ENCODE peak calls at places on chromosomes 11 and 22, in six cellular contexts. N is activated CD4-positive, alpha-beta T cell treated with anti-CD3 and anti-CD28 coated beads, Interleukin-2, amount 50 U/mL, for 48 hours; B is HuH-7.5; X is Right ventricle myocardium superior; O is GM19239; Z is ureter. I is an unnamed sample.

GRCh38 chr11:94790771-94791180 is 22.6 kb downstream of the AMOTL1 start:
- DNase-seq in Z (no peak), B (no peak), N (no peak), O (no peak), X (no peak), I (no peak)

GRCh38 chr11:86938900-86939880 is 16.0 kb downstream of the FZD4 start:
- DNase-seq in X (no peak), Z (no peak), N (no peak), O (no peak), B (no peak), I (no peak)

GRCh38 chr11:117673561-117673960 is 123.5 kb downstream of the DSCAML1 start:
- DNase-seq in Z (no peak), X (no peak), N (no peak), B (no peak), O (no peak), I (no peak)

GRCh38 chr11:86805873-86806310 is 5.5 kb downstream of the PRSS23 start:
- DNase-seq in B (no peak), Z (no peak), X (no peak), O (no peak), N (peak; percentile 51), I (no peak)

GRCh38 chr11:66744485-66745355 is 15.7 kb upstream of the SPTBN2 start:
- DNase-seq in Z (peak; percentile 87), O (peak; percentile 97), N (peak; percentile 86), B (peak; percentile 100), X (peak; percentile 90), I (peak; percentile 82)

GRCh38 chr22:49853981-49854791 is 542 bp downstream of the ZBED4 start:
- DNase-seq in N (peak; percentile 41), B (peak; percentile 64), O (no peak), X (no peak), Z (no peak), I (no peak)

GRCh38 chr11:62015615-62016014 is 48.2 kb upstream of the FTH1 start:
- DNase-seq in X (no peak), O (no peak), N (no peak), B (no peak), Z (no peak), I (no peak)

GRCh38 chr11:45264839-45265515 is 21.2 kb downstream of the SYT13 start:
- DNase-seq in O (no peak), X (no peak), B (no peak), Z (no peak), N (no peak), I (no peak)

GRCh38 chr11:123406441-123407123 is 23.5 kb upstream of the GRAMD1B start:
- DNase-seq in X (no peak), Z (no peak), N (no peak), O (no peak), B (no peak), I (no peak)

GRCh38 chr22:35894464-35894878 is 134.2 kb downstream of the RBFOX2 start:
- DNase-seq in Z (no peak), N (no peak), B (no peak), O (no peak), X (peak; percentile 47), I (no peak)

GRCh38 chr22:43094085-43094484 is 4.9 kb upstream of the TTLL1 start:
- DNase-seq in B (no peak), X (peak; percentile 80), Z (no peak), O (no peak), N (no peak), I (no peak)

GRCh38 chr22:40487663-40488249 is 117.4 kb downstream of the SGSM3 start:
- DNase-seq in N (no peak), B (no peak), Z (no peak), X (no peak), O (no peak), I (no peak)

GRCh38 chr11:134270250-134270714 is 5.9 kb upstream of the GLB1L3 start:
- DNase-seq in X (no peak), O (no peak), Z (no peak), N (no peak), B (no peak), I (no peak)

GRCh38 chr11:63909621-63910506 is 7.1 kb downstream of the RCOR2 start:
- DNase-seq in O (no peak), Z (no peak), B (no peak), N (no peak), X (no peak), I (no peak)

GRCh38 chr22:44202261-44202789 is 21.6 kb downstream of the PARVG start:
- DNase-seq in Z (no peak), N (no peak), X (no peak), B (no peak), O (no peak), I (no peak)

GRCh38 chr11:126460417-126461095 is 105.1 kb downstream of the ST3GAL4 start:
- DNase-seq in Z (no peak), X (no peak), B (no peak), N (no peak), O (no peak), I (no peak)

GRCh38 chr11:86461892-86462291 is 87.2 kb downstream of the CCDC81 start:
- DNase-seq in X (no peak), N (no peak), B (no peak), O (no peak), Z (no peak), I (no peak)

GRCh38 chr11:297666-298405 is 1.5 kb downstream of the IFITM5 start:
- DNase-seq in O (no peak), X (peak; percentile 65), Z (no peak), N (peak; percentile 45), B (no peak), I (no peak)

GRCh38 chr11:60563553-60564235 is 48.5 kb downstream of the MS4A13 start:
- DNase-seq in B (no peak), Z (no peak), O (no peak), X (no peak), N (no peak), I (no peak)

GRCh38 chr22:35930933-35931332 is 97.7 kb downstream of the RBFOX2 start:
- DNase-seq in O (no peak), X (no peak), B (peak; percentile 16), N (no peak), Z (no peak), I (no peak)

GRCh38 chr11:17547051-17547577 is at the start of gene OTOG:
- DNase-seq in O (no peak), B (no peak), X (no peak), N (no peak), Z (no peak), I (no peak)

GRCh38 chr22:46635756-46636155 is 15.6 kb downstream of the GRAMD4 start:
- DNase-seq in N (no peak), O (no peak), Z (no peak), B (peak; percentile 52), X (no peak), I (no peak)

GRCh38 chr22:30969532-30970355 is 679 bp downstream of the TUG1 start:
- DNase-seq in B (peak; percentile 36), N (peak; percentile 53), Z (peak; percentile 52), O (peak; percentile 33), X (peak; percentile 63), I (peak; percentile 18)

GRCh38 chr22:38935023-38935422 is 22.4 kb upstream of the APOBEC3A start:
- DNase-seq in O (no peak), N (no peak), B (no peak), X (peak; percentile 89), Z (peak; percentile 91), I (no peak)

GRCh38 chr11:43579171-43579918 is 101.2 kb upstream of the HSD17B12 start:
- DNase-seq in Z (no peak), O (no peak), B (peak; percentile 70), N (peak; percentile 65), X (no peak), I (no peak)

GRCh38 chr11:96470521-96470920 is 80.7 kb downstream of the JRKL start:
- DNase-seq in X (no peak), N (no peak), O (no peak), B (no peak), Z (no peak), I (no peak)

GRCh38 chr11:66070604-66071325 is 693 bp downstream of the PACS1 start:
- DNase-seq in Z (peak; percentile 71), N (peak; percentile 45), O (no peak), B (no peak), X (peak; percentile 81), I (no peak)

I was measured in T follicular helper cell.